ENCODE peak calls at places on chromosomes 5 and 9, in eight cellular contexts. Q is small intestine, G is heart right ventricle, D is uterus, P is GM23248, K is A549, I is HCT116, V is aorta. L is an unnamed sample.

GRCh38 chr9:135288054-135288453 is 191.5 kb upstream of the PPP1R26 start:
- DNase-seq in I (no peak), Q (no peak), P (no peak), K (no peak), V (no peak), D (no peak), G (no peak), L (no peak)

GRCh38 chr9:68690088-68690487 is 15.0 kb upstream of the PIP5K1B start:
- DNase-seq in D (peak; percentile 47), K (no peak), P (no peak), V (peak; percentile 79), Q (peak; percentile 91), G (peak; percentile 33), I (no peak), L (peak; percentile 68)

GRCh38 chr5:164191240-164191639 is 685.8 kb downstream of the MAT2B start:
- DNase-seq in Q (peak; percentile 57), G (peak; percentile 16), V (no peak), P (no peak), I (no peak), K (no peak), D (no peak), L (no peak)

GRCh38 chr5:141001466-141001853 is 35.2 kb downstream of the PCDHAC2 start:
- DNase-seq in Q (no peak), K (peak; percentile 47), D (peak; percentile 16), G (no peak), P (no peak), V (no peak), I (peak; percentile 40), L (peak; percentile 84)

GRCh38 chr9:128819716-128820664 is 1.7 kb downstream of the ENDOG start:
- DNase-seq in K (no peak), D (peak; percentile 64), I (no peak), P (peak; percentile 82), V (no peak), G (peak; percentile 45), Q (peak; percentile 63), L (no peak)

GRCh38 chr5:105392122-105392709 is 1829.6 kb upstream of the NUDT12 start:
- DNase-seq in K (no peak), D (no peak), P (no peak), G (no peak), Q (no peak), V (no peak), I (peak; percentile 7), L (peak; percentile 44)

GRCh38 chr5:1762878-1763547 is 36.6 kb downstream of the MRPL36 start:
- DNase-seq in D (no peak), Q (no peak), P (no peak), I (no peak), V (peak; percentile 42), G (no peak), K (no peak), L (peak; percentile 32)

GRCh38 chr5:160743027-160743426 is 109.0 kb downstream of the ATP10B start:
- DNase-seq in Q (no peak), D (no peak), P (no peak), I (no peak), G (no peak), V (no peak), K (no peak), L (no peak)

GRCh38 chr5:67815455-67816391 is 399.8 kb upstream of the PIK3R1 start:
- DNase-seq in K (no peak), I (no peak), V (no peak), P (peak; percentile 60), Q (no peak), D (peak; percentile 66), G (no peak), L (no peak)

GRCh38 chr5:31161772-31162171 is 31.7 kb upstream of the CDH6 start:
- DNase-seq in D (no peak), K (peak; percentile 14), P (peak; percentile 0), G (no peak), Q (peak; percentile 76), V (no peak), I (no peak), L (no peak)

GRCh38 chr9:128412120-128412790 is 8.4 kb upstream of the CERCAM start:
- DNase-seq in Q (no peak), G (peak; percentile 43), P (peak; percentile 49), I (no peak), V (peak; percentile 77), K (peak; percentile 52), D (no peak), L (no peak)

GRCh38 chr9:113463418-113464285 is at the start of gene RGS3:
- DNase-seq in Q (peak; percentile 87), I (peak; percentile 42), K (peak; percentile 68), D (no peak), G (peak; percentile 69), V (peak; percentile 91), P (no peak), L (peak; percentile 89)

GRCh38 chr5:158398360-158399201 is 539.6 kb upstream of the CLINT1 start:
- DNase-seq in K (no peak), Q (no peak), G (no peak), D (no peak), P (no peak), V (no peak), I (no peak), L (no peak)

GRCh38 chr5:179263391-179264052 is 81.7 kb downstream of the ADAMTS2 start:
- DNase-seq in V (no peak), Q (no peak), P (no peak), D (peak; percentile 44), I (no peak), G (no peak), K (no peak), L (peak; percentile 46)

GRCh38 chr5:72185717-72186388 is 78.6 kb downstream of the MAP1B start:
- DNase-seq in Q (no peak), G (no peak), D (no peak), P (peak; percentile 73), K (no peak), I (no peak), V (no peak), L (no peak)

GRCh38 chr5:86768699-86769202 is 151.0 kb downstream of the COX7C start:
- DNase-seq in G (no peak), D (no peak), K (no peak), P (no peak), Q (no peak), I (no peak), V (no peak), L (no peak)

GRCh38 chr5:67249590-67249895 is 52.9 kb upstream of the CD180 start:
- DNase-seq in V (no peak), D (no peak), I (no peak), G (no peak), P (no peak), K (no peak), Q (no peak), L (no peak)

DNA sequence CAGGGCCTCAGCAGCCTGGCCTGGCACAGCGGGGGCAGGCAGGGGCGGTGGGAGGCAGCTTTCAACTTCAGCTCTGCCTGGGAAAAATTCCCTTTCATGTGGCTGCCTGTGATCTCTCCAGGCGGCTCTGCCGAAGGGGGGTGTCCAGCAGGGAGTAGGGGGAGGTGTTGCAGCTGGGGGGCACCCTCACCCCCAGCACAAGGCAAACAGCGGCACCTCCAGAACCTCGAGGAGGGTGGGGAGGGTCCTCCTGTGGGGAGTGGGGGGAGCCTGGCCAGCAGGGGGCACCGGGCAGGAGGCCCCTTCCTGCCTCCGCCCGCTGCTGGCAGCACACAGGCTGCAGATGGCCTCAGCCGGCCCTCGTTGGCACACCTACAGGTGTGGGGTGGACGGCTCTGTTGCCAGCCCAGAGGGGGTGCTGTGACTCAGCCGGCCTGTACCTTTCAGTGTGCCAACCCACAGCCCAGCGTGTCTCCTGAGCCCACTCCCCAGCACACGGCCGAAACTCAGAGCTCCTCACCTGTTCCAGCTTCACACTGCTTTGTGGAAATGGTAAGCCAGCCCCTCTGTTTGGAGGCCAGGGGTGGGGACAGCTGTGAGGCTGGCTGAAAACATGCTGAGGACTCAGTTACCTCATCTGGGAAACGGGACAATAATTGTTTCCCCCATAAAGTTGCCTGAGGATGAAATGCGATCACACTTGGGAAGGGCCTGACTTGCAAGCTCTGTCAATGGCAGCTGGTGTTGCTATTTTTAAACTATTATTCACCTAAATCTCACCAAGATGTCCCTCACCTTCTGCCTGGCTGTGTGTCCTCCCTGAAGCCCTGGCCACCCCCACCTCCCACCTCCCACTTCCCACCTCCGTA is 37.0 kb downstream of the CXXC5 start:
- DNase-seq in D (no peak), I (no peak), K (no peak), V (no peak), P (no peak), Q (no peak), G (no peak), L (no peak)
- H3K27ac ChIP-seq in D (no peak overlapping the region), I (peak overlapping the region; percentile 8), K (peak overlapping the region; percentile 65), V (no peak overlapping the region), P (no peak overlapping the region), Q (no peak overlapping the region), G (peak overlapping the region; percentile 71), L (no peak overlapping the region)

GRCh38 chr5:78983601-78984000 is 1.5 kb downstream of the ARSB start:
- DNase-seq in P (no peak), G (no peak), Q (no peak), I (no peak), V (no peak), D (no peak), K (no peak), L (no peak)
- H3K4me3 ChIP-seq in P (peak overlapping the region; percentile 80), G (peak overlapping the region; percentile 83), Q (no peak overlapping the region), I (peak overlapping the region; percentile 66), V (peak overlapping the region; percentile 65), D (no peak overlapping the region), K (peak overlapping the region; percentile 82), L (peak overlapping the region; percentile 84)

DNA sequence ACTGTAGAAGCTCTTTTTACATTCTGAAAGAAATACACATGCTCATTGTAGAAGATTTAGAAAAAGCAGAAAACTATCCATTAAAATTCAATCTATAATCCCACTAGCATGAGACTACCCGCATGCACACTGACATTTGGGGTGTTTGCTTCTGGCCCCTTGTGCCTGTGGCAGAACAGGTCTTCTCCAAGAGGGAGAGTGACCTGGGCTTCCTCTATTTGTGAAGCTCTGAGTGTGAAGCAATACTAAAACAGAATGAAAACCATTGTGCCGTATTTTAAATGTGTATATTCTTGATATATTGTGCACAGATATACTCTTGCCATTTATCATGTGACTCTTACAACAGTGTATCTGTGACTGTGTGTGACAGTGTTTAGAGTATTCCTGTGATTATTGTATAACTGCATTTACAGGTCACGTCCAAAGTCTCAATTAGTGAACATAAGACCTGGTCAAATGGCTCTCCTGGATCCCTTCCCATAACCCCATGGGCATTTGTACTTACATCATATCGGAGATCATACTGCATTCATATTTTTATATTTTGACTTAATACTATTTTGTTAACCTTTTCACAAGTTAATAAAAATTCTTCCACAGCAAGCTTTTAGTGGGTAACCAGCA is 14.7 kb upstream of the CPEB4 start:
- DNase-seq in I (no peak), D (no peak), V (no peak), K (no peak), G (no peak), Q (no peak), P (no peak), L (no peak)
- H3K27ac ChIP-seq in I (no peak overlapping the region), D (no peak overlapping the region), V (no peak overlapping the region), K (no peak overlapping the region), G (no peak overlapping the region), Q (no peak overlapping the region), P (no peak overlapping the region), L (peak overlapping the region; percentile 61)

DNA sequence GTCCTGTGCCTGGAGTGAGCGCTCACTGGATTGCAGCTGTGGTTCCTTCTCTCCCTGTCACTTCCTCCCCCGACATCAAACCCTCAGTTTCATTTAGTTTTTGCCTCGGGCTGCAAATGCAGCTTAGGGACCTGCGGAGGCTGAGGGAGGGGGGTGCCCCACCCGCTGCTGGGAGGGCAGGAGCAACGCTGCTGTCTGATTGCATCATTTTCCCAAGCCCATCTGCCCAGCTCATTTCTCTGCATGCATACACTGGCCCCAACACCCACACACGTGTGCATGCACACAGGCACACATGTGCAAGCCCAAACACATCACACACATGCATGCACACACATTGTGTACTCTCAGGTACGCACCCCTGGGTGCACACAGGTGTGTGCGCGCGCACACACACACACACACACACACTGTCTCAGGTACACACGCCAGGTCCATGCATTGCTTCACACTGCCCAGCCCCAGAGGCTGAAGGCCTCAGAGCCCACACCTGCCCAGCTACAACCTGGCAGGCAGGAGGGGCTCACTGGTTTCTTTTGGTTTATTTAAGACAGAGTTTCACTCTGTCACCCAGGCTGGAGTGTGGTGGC is 3.4 kb downstream of the ASS1 start:
- DNase-seq in I (no peak), K (no peak), G (no peak), D (no peak), V (no peak), P (peak; percentile 37), Q (no peak), L (no peak)
- H3K4me3 ChIP-seq in I (no peak overlapping the region), K (no peak overlapping the region), G (no peak overlapping the region), D (no peak overlapping the region), V (no peak overlapping the region), P (no peak overlapping the region), Q (no peak overlapping the region), L (no peak overlapping the region)

L was measured in upper lobe of right lung.